ENCODE peak calls at places on chromosomes 3 and 15, in ten cellular contexts. M is lung, Z is H9, K is tibial nerve, R is esophagus squamous epithelium, L is hepatocyte, O is pancreas, E is body of pancreas, C is GM23248, J is thoracic aorta. S is an unnamed sample.
A peak's percentile ranks its signal among the peaks of the same experiment; 100 is the strongest.

GRCh38 chr3:852033-852432 is 240.8 kb upstream of the CNTN6 start:
- DNase-seq in L (no peak), J (no peak), Z (no peak), R (no peak), M (no peak), K (no peak), C (no peak), O (no peak), E (no peak), S (no peak)

GRCh38 chr3:103295974-103296570 is 861.3 kb downstream of the ZPLD1 start:
- DNase-seq in J (no peak), O (no peak), K (no peak), C (peak; percentile 3), Z (no peak), E (no peak), M (no peak), R (no peak), L (peak; percentile 31), S (no peak)

GRCh38 chr15:89379818-89380217 is 45.2 kb upstream of the POLG start:
- DNase-seq in J (no peak), E (no peak), L (no peak), Z (peak; percentile 35), R (no peak), O (no peak), K (no peak), M (no peak), C (no peak), S (no peak)

GRCh38 chr15:101068523-101068960 is 149.4 kb downstream of the LRRK1 start:
- DNase-seq in J (no peak), Z (no peak), C (no peak), M (no peak), E (no peak), L (no peak), R (no peak), K (no peak), O (peak; percentile 36), S (no peak)

GRCh38 chr15:63517614-63518013 is 13.2 kb downstream of the USP3 start:
- DNase-seq in Z (no peak), R (no peak), E (no peak), K (no peak), J (no peak), L (peak; percentile 29), C (no peak), M (no peak), O (no peak), S (no peak)

GRCh38 chr3:87033205-87033604 is 42.3 kb upstream of the VGLL3 start:
- DNase-seq in Z (no peak), K (no peak), E (no peak), M (no peak), C (peak; percentile 12), O (no peak), J (no peak), L (no peak), R (no peak), S (no peak)

GRCh38 chr15:86403221-86403620 is 323.6 kb downstream of the AGBL1 start:
- DNase-seq in C (no peak), K (no peak), M (no peak), Z (no peak), R (no peak), O (no peak), J (no peak), L (no peak), E (no peak), S (no peak)

GRCh38 chr3:3165241-3165640 is 14.2 kb downstream of the CRBN start:
- DNase-seq in J (no peak), L (no peak), O (no peak), Z (no peak), E (no peak), R (no peak), M (no peak), K (no peak), C (no peak), S (no peak)

GRCh38 chr3:52831500-52832301 is 1.2 kb upstream of the ITIH4 start:
- DNase-seq in C (peak; percentile 87), L (peak; percentile 62), Z (no peak), O (peak; percentile 74), R (no peak), M (peak; percentile 49), J (peak; percentile 70), E (peak; percentile 42), K (peak; percentile 34), S (no peak)

GRCh38 chr3:149009732-149010131 is 18.4 kb downstream of the GYG1 start:
- DNase-seq in J (no peak), C (no peak), O (no peak), Z (no peak), E (no peak), R (no peak), K (no peak), M (no peak), L (no peak), S (no peak)

GRCh38 chr3:20080956-20081554 is 40.8 kb downstream of the KAT2B start:
- DNase-seq in J (peak; percentile 33), C (no peak), M (peak; percentile 45), R (peak; percentile 4), L (peak; percentile 11), O (peak; percentile 89), E (peak; percentile 88), Z (no peak), K (no peak), S (peak; percentile 15)

GRCh38 chr3:61944736-61945135 is 383.4 kb downstream of the PTPRG start:
- DNase-seq in Z (no peak), M (no peak), R (no peak), C (no peak), O (no peak), L (no peak), E (no peak), K (no peak), J (no peak), S (no peak)

GRCh38 chr3:61947456-61947855 is 386.1 kb downstream of the PTPRG start:
- DNase-seq in E (no peak), R (no peak), L (no peak), Z (no peak), O (no peak), C (no peak), K (no peak), J (no peak), M (no peak), S (no peak)

GRCh38 chr3:61945657-61946056 is 384.3 kb downstream of the PTPRG start:
- DNase-seq in R (no peak), E (no peak), Z (no peak), L (no peak), J (no peak), K (no peak), O (no peak), M (no peak), C (no peak), S (no peak)

GRCh38 chr3:61948699-61949305 is 387.4 kb downstream of the PTPRG start:
- DNase-seq in Z (no peak), M (no peak), O (no peak), R (no peak), E (no peak), C (no peak), J (no peak), L (no peak), K (no peak), S (no peak)

GRCh38 chr3:61946925-61947324 is 385.6 kb downstream of the PTPRG start:
- DNase-seq in L (no peak), K (no peak), J (no peak), O (no peak), R (no peak), Z (no peak), M (no peak), C (no peak), E (no peak), S (no peak)
- H3K4me1 ChIP-seq in L (no peaks in the 10 kb centered on the region), K (peaks cover 14% of the 10 kb centered on the region), J (peaks cover 25% of the 10 kb centered on the region), O (no peaks in the 10 kb centered on the region), R (no peaks in the 10 kb centered on the region), Z (peaks cover 30% of the 10 kb centered on the region), M (peaks cover 13% of the 10 kb centered on the region), C (no peaks in the 10 kb centered on the region), E (no peaks in the 10 kb centered on the region), S (no peaks in the 10 kb centered on the region)

GRCh38 chr15:93068581-93069199 is 20.3 kb downstream of the RGMA start:
- DNase-seq in O (no peak), R (no peak), M (no peak), E (no peak), K (no peak), L (no peak), Z (no peak), J (no peak), C (no peak), S (no peak)
- H3K4me1 ChIP-seq in O (no peaks in the 10 kb centered on the region), R (peaks cover 53% of the 10 kb centered on the region), M (no peaks in the 10 kb centered on the region), E (peaks cover 18% of the 10 kb centered on the region), K (peaks cover 82% of the 10 kb centered on the region), L (no peaks in the 10 kb centered on the region), Z (peaks cover 18% of the 10 kb centered on the region), J (peaks cover 79% of the 10 kb centered on the region), C (peaks cover 5% of the 10 kb centered on the region), S (peaks cover 42% of the 10 kb centered on the region)

DNA sequence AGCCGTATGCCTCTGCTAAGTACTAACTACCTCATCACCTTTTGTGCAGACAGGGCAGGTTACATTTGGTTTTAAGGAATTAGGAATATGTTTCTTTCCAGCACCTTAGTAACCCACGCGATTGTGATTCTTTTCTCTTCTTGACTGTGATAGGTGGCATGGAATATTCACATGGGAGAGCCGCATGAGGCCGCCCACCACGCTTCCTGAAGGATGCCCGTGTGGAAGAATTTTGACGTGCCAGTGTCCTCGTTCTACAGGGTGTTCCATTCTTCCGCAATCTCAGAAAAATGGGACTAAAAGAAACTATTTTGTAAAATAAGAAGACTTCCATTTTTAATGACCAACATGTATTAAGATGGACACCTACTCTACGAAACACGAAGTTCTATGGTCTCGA is 16.3 kb downstream of the B3GNT5 start:
- DNase-seq in K (no peak), O (no peak), L (no peak), Z (no peak), J (no peak), E (no peak), M (no peak), C (no peak), R (no peak), S (no peak)
- H3K4me1 ChIP-seq in K (peaks cover 45% of the 10 kb centered on the region), O (no peaks in the 10 kb centered on the region), L (peaks cover 31% of the 10 kb centered on the region), Z (peaks cover 15% of the 10 kb centered on the region), J (peaks cover 7% of the 10 kb centered on the region), E (peaks cover 26% of the 10 kb centered on the region), M (no peaks in the 10 kb centered on the region), C (peaks cover 10% of the 10 kb centered on the region), R (peaks cover 31% of the 10 kb centered on the region), S (peaks cover 13% of the 10 kb centered on the region)

DNA sequence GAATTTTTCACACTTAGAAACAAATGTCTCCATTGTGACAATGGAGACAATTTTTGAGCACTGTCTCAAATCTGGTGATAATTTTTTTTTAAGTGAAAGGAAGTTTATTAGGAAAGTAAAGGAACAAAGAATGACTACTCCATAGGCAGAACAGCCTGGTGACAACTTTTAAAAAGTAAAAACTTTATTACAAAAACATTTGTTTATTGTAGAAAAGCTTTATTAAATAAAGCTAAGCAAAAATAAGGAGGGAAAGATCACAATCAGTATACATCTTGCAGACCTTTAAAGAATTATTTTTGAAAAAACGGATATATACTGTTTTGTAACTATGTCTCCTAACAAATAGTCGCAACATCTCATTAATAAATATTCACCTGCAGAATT is 688 bp upstream of the OXSM start:
- DNase-seq in M (no peak), L (no peak), O (no peak), K (no peak), E (no peak), J (no peak), C (no peak), R (no peak), Z (no peak), S (no peak)
- H3K4me1 ChIP-seq in M (peaks cover 14% of the 10 kb centered on the region), L (peaks cover 6% of the 10 kb centered on the region), O (peaks cover 5% of the 10 kb centered on the region), K (peaks cover 32% of the 10 kb centered on the region), E (peaks cover 55% of the 10 kb centered on the region), J (peaks cover 17% of the 10 kb centered on the region), C (peaks cover 16% of the 10 kb centered on the region), R (no peaks in the 10 kb centered on the region), Z (no peaks in the 10 kb centered on the region), S (peaks cover 7% of the 10 kb centered on the region)

S was measured in testis.